ENCODE peak calls at places on chromosomes 13 and 19, in four cellular contexts. One of them, this sample, is unnamed.

GRCh38 chr19:32976223-32976805 is 4.3 kb downstream of the FAAP24 start:
- DNase-seq in K562: peak
- DNase-seq in WTC11: peak
- DNase-seq in HepG2: peak
- DNase-seq in this sample: peak

GRCh38 chr13:105442941-105443340 is 1092.5 kb downstream of the EFNB2 start:
- DNase-seq in K562: no peak
- DNase-seq in WTC11: no peak
- DNase-seq in HepG2: no peak
- DNase-seq in this sample: no peak

GRCh38 chr19:41411682-41412265 is 14.2 kb downstream of the BCKDHA start:
- DNase-seq in K562: no peak
- DNase-seq in WTC11: no peak
- DNase-seq in HepG2: no peak
- DNase-seq in this sample: no peak

GRCh38 chr19:47351545-47351944 is 2.4 kb downstream of the DHX34 start:
- DNase-seq in K562: no peak
- DNase-seq in WTC11: no peak
- DNase-seq in HepG2: peak
- DNase-seq in this sample: peak

GRCh38 chr13:51532736-51533197 is 51.5 kb upstream of the WDFY2 start:
- DNase-seq in K562: no peak
- DNase-seq in WTC11: no peak
- DNase-seq in HepG2: no peak
- DNase-seq in this sample: no peak

GRCh38 chr19:40671404-40671803 is 19.0 kb downstream of the NUMBL start:
- DNase-seq in K562: no peak
- DNase-seq in WTC11: no peak
- DNase-seq in HepG2: no peak
- DNase-seq in this sample: no peak

GRCh38 chr13:18948664-18949488 is 232.7 kb downstream of the TUBA3C start:
- DNase-seq in K562: no peak
- DNase-seq in WTC11: no peak
- DNase-seq in HepG2: no peak
- DNase-seq in this sample: no peak

GRCh38 chr19:37227996-37228395 is 10.0 kb downstream of the ZNF383 start:
- DNase-seq in K562: no peak
- DNase-seq in WTC11: peak
- DNase-seq in HepG2: no peak
- DNase-seq in this sample: no peak

GRCh38 chr13:67353891-67354459 is 123.8 kb upstream of the PCDH9 start:
- DNase-seq in K562: no peak
- DNase-seq in WTC11: no peak
- DNase-seq in HepG2: no peak
- DNase-seq in this sample: no peak

GRCh38 chr19:28170066-28170465 is 1042.9 kb downstream of the UQCRFS1 start:
- DNase-seq in K562: no peak
- DNase-seq in WTC11: no peak
- DNase-seq in HepG2: no peak
- DNase-seq in this sample: no peak

GRCh38 chr13:48773531-48774275 is 120.0 kb downstream of the CYSLTR2 start:
- DNase-seq in K562: no peak
- DNase-seq in WTC11: no peak
- DNase-seq in HepG2: no peak
- DNase-seq in this sample: no peak

GRCh38 chr19:18173572-18174294 is at the start of gene IFI30:
- DNase-seq in K562: peak
- DNase-seq in WTC11: peak
- DNase-seq in HepG2: peak
- DNase-seq in this sample: peak

GRCh38 chr19:4988770-4989251 is 19.9 kb downstream of the KDM4B start:
- DNase-seq in K562: no peak
- DNase-seq in WTC11: no peak
- DNase-seq in HepG2: no peak
- DNase-seq in this sample: no peak

GRCh38 chr13:104898484-104898883 is 1637.0 kb downstream of the EFNB2 start:
- DNase-seq in K562: no peak
- DNase-seq in WTC11: no peak
- DNase-seq in HepG2: no peak
- DNase-seq in this sample: no peak

GRCh38 chr19:39335168-39335567 is 675 bp downstream of the GMFG start:
- DNase-seq in K562: peak
- DNase-seq in WTC11: no peak
- DNase-seq in HepG2: no peak
- DNase-seq in this sample: no peak

GRCh38 chr13:94459116-94459515 is 20.4 kb downstream of the DCT start:
- DNase-seq in K562: no peak
- DNase-seq in WTC11: no peak
- DNase-seq in HepG2: no peak
- DNase-seq in this sample: no peak

GRCh38 chr19:50300051-50300450 is 29.1 kb downstream of the KCNC3 start:
- DNase-seq in K562: no peak
- DNase-seq in WTC11: no peak
- DNase-seq in HepG2: no peak
- DNase-seq in this sample: no peak

GRCh38 chr13:77325371-77325941 is 1.4 kb downstream of the MYCBP2 start:
- DNase-seq in K562: no peak
- DNase-seq in WTC11: no peak
- DNase-seq in HepG2: no peak
- DNase-seq in this sample: no peak

GRCh38 chr13:32796754-32797153 is 210.5 kb downstream of the PDS5B start:
- DNase-seq in K562: no peak
- DNase-seq in WTC11: no peak
- DNase-seq in HepG2: no peak
- DNase-seq in this sample: no peak

GRCh38 chr19:54320271-54320670 is 7.3 kb upstream of the LILRA5 start:
- DNase-seq in K562: no peak
- DNase-seq in WTC11: no peak
- DNase-seq in HepG2: no peak
- DNase-seq in this sample: no peak

GRCh38 chr13:30409911-30410704 is 12.2 kb upstream of the UBE2L5 start:
- DNase-seq in K562: no peak
- DNase-seq in WTC11: no peak
- DNase-seq in HepG2: no peak
- DNase-seq in this sample: no peak

GRCh38 chr13:102846261-102847015 is 606 bp downstream of the ERCC5 start:
- DNase-seq in K562: no peak
- DNase-seq in WTC11: peak
- DNase-seq in HepG2: peak
- DNase-seq in this sample: no peak

GRCh38 chr13:83940742-83941141 is 58.5 kb upstream of the SLITRK1 start:
- DNase-seq in K562: no peak
- DNase-seq in WTC11: no peak
- DNase-seq in HepG2: no peak
- DNase-seq in this sample: no peak

GRCh38 chr19:7917292-7918061 is 2.7 kb upstream of the SNAPC2 start:
- DNase-seq in K562: no peak
- DNase-seq in WTC11: peak
- DNase-seq in HepG2: no peak
- DNase-seq in this sample: no peak

GRCh38 chr13:114079601-114080536 is 52.6 kb downstream of the RASA3 start:
- DNase-seq in K562: no peak
- DNase-seq in WTC11: peak
- DNase-seq in HepG2: no peak
- DNase-seq in this sample: no peak

GRCh38 chr13:61592489-61592888 is 176.8 kb upstream of the PCDH20 start:
- DNase-seq in K562: no peak
- DNase-seq in WTC11: no peak
- DNase-seq in HepG2: no peak
- DNase-seq in this sample: no peak

GRCh38 chr13:81916471-81916870 is 1575.5 kb upstream of the SPRY2 start:
- DNase-seq in K562: no peak
- DNase-seq in WTC11: no peak
- DNase-seq in HepG2: no peak
- DNase-seq in this sample: no peak

GRCh38 chr19:12521996-12522395 is 29.3 kb downstream of the ZNF564 start:
- DNase-seq in K562: peak
- DNase-seq in WTC11: peak
- DNase-seq in HepG2: peak
- DNase-seq in this sample: no peak

GRCh38 chr13:107185889-107186288 is 618.0 kb upstream of the ARGLU1 start:
- DNase-seq in K562: no peak
- DNase-seq in WTC11: no peak
- DNase-seq in HepG2: no peak
- DNase-seq in this sample: no peak

GRCh38 chr19:47447470-47448359 is 24.0 kb downstream of the SLC8A2 start:
- DNase-seq in K562: peak
- DNase-seq in WTC11: peak
- DNase-seq in HepG2: peak
- DNase-seq in this sample: peak

GRCh38 chr19:41405776-41406175 is 8.2 kb downstream of the BCKDHA start:
- DNase-seq in K562: no peak
- DNase-seq in WTC11: no peak
- DNase-seq in HepG2: no peak
- DNase-seq in this sample: no peak

GRCh38 chr13:85879014-85879413 is 79.8 kb upstream of the SLITRK6 start:
- DNase-seq in K562: no peak
- DNase-seq in WTC11: no peak
- DNase-seq in HepG2: no peak
- DNase-seq in this sample: no peak

GRCh38 chr13:112771139-112771876 is 81.5 kb downstream of the ATP11A start:
- DNase-seq in K562: no peak
- DNase-seq in WTC11: no peak
- DNase-seq in HepG2: no peak
- DNase-seq in this sample: no peak

GRCh38 chr19:10259162-10259905 is 7.3 kb downstream of the MRPL4 start:
- DNase-seq in K562: peak
- DNase-seq in WTC11: peak
- DNase-seq in HepG2: peak
- DNase-seq in this sample: peak

GRCh38 chr13:26525528-26525927 is 32.0 kb upstream of the WASF3 start:
- DNase-seq in K562: no peak
- DNase-seq in WTC11: no peak
- DNase-seq in HepG2: no peak
- DNase-seq in this sample: no peak

GRCh38 chr19:32818536-32818935 is 51.0 kb downstream of the SLC7A9 start:
- DNase-seq in K562: no peak
- DNase-seq in WTC11: no peak
- DNase-seq in HepG2: no peak
- DNase-seq in this sample: no peak

GRCh38 chr13:40304391-40304790 is 362.1 kb downstream of the FOXO1 start:
- DNase-seq in K562: no peak
- DNase-seq in WTC11: no peak
- DNase-seq in HepG2: no peak
- DNase-seq in this sample: no peak

GRCh38 chr19:5592531-5592930 is 24.8 kb upstream of the TINCR start:
- DNase-seq in K562: no peak
- DNase-seq in WTC11: no peak
- DNase-seq in HepG2: no peak
- DNase-seq in this sample: no peak

GRCh38 chr13:98571955-98572662 is 4.8 kb downstream of the STK24 start:
- DNase-seq in K562: no peak
- DNase-seq in WTC11: no peak
- DNase-seq in HepG2: peak
- DNase-seq in this sample: no peak

GRCh38 chr19:41533691-41534090 is 42.3 kb upstream of the CEACAM21 start:
- DNase-seq in K562: no peak
- DNase-seq in WTC11: no peak
- DNase-seq in HepG2: no peak
- DNase-seq in this sample: no peak

GRCh38 chr13:60386250-60386649 is 10.8 kb upstream of the TDRD3 start:
- DNase-seq in K562: no peak
- DNase-seq in WTC11: no peak
- DNase-seq in HepG2: no peak
- DNase-seq in this sample: no peak
- TF ChIP-seq ELF4 in K562: no peak
- TF ChIP-seq ELF4 in WTC11: no peak
- TF ChIP-seq ELF4 in HepG2: no peak
- TF ChIP-seq ELF4 in this sample: no peak

DNA sequence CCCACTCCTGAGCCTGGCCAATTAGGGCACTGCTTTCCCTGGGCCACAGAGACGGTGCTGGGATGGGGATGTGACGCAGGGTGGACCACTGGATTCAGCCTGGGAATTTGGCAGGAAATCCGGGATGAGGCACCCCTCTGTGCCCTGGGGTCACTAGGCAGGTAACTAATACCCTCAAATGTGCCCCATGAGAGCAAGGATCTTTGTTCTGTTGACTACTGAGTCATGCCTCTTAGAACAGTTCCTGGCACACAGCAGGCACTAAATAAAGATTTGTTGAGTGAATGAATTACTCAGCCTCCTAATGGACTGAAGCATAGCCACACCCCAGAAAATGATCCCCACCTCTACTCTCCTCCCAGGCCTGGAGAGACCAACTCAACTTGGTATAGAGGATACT is 15.9 kb downstream of the OPA3 start:
- DNase-seq in K562: no peak
- DNase-seq in WTC11: no peak
- DNase-seq in HepG2: no peak
- DNase-seq in this sample: no peak
- TF ChIP-seq ELF4 in K562: no peak
- TF ChIP-seq ELF4 in WTC11: no peak
- TF ChIP-seq ELF4 in HepG2: no peak
- TF ChIP-seq ELF4 in this sample: no peak

GRCh38 chr19:19224852-19225494 is 13.2 kb downstream of the NCAN start:
- DNase-seq in K562: peak
- DNase-seq in WTC11: peak
- DNase-seq in HepG2: peak
- DNase-seq in this sample: peak
- TF ChIP-seq ELF4 in K562: no peak
- TF ChIP-seq ELF4 in WTC11: peak
- TF ChIP-seq ELF4 in HepG2: no peak
- TF ChIP-seq ELF4 in this sample: no peak

GRCh38 chr19:43672061-43672679 is 2.2 kb upstream of the PLAUR start:
- DNase-seq in K562: no peak
- DNase-seq in WTC11: no peak
- DNase-seq in HepG2: no peak
- DNase-seq in this sample: no peak
- TF ChIP-seq ELF4 in K562: no peak
- TF ChIP-seq ELF4 in WTC11: no peak
- TF ChIP-seq ELF4 in HepG2: no peak
- TF ChIP-seq ELF4 in this sample: no peak

GRCh38 chr13:71290963-71291937 is 575.8 kb downstream of the DACH1 start:
- DNase-seq in K562: no peak
- DNase-seq in WTC11: no peak
- DNase-seq in HepG2: peak
- DNase-seq in this sample: no peak
- TF ChIP-seq ELF4 in K562: no peak
- TF ChIP-seq ELF4 in WTC11: no peak
- TF ChIP-seq ELF4 in HepG2: no peak
- TF ChIP-seq ELF4 in this sample: no peak